ENCODE peak calls at places on chromosomes 16 and 17, in six cellular contexts. I, F, B, Z, J and Y are unnamed samples.

GRCh38 chr16:81657224-81657623 is 121.9 kb upstream of the PLCG2 start:
- DNase-seq in I (no peak), F (no peak), B (no peak), Z (no peak), J (no peak), Y (no peak)

GRCh38 chr17:62670202-62670821 is 42.8 kb downstream of the MRC2 start:
- DNase-seq in I (no peak), F (no peak), B (no peak), Z (no peak), J (no peak), Y (no peak)

GRCh38 chr16:3095869-3096268 is 3.2 kb downstream of the ZSCAN10 start:
- DNase-seq in I (peak), F (no peak), B (peak), Z (no peak), J (no peak), Y (no peak)

GRCh38 chr16:22372882-22373661 is 1.3 kb downstream of the CDR2 start:
- DNase-seq in I (no peak), F (peak), B (no peak), Z (no peak), J (no peak), Y (no peak)

GRCh38 chr17:74357466-74357809 is 4.2 kb downstream of the BTBD17 start:
- DNase-seq in I (no peak), F (no peak), B (no peak), Z (no peak), J (no peak), Y (no peak)

GRCh38 chr17:81053043-81053970 is 18.4 kb downstream of the BAIAP2 start:
- DNase-seq in I (no peak), F (no peak), B (no peak), Z (no peak), J (no peak), Y (no peak)

GRCh38 chr17:76521262-76521661 is 16.2 kb downstream of the CYGB start:
- DNase-seq in I (no peak), F (no peak), B (no peak), Z (no peak), J (no peak), Y (no peak)

GRCh38 chr17:70184770-70185169 is 15.4 kb downstream of the KCNJ2 start:
- DNase-seq in I (no peak), F (no peak), B (peak), Z (no peak), J (peak), Y (no peak)

GRCh38 chr17:83171661-83172060 is 92.3 kb downstream of the METRNL start:
- DNase-seq in I (peak), F (peak), B (no peak), Z (no peak), J (peak), Y (no peak)

GRCh38 chr16:85425061-85425662 is 188.0 kb upstream of the GSE1 start:
- DNase-seq in I (no peak), F (peak), B (no peak), Z (peak), J (no peak), Y (no peak)

GRCh38 chr16:81453091-81453728 is 8.6 kb downstream of the CMIP start:
- DNase-seq in I (no peak), F (no peak), B (no peak), Z (no peak), J (no peak), Y (no peak)

GRCh38 chr16:86956437-86956836 is 360.8 kb downstream of the C16orf95 start:
- DNase-seq in I (no peak), F (no peak), B (no peak), Z (no peak), J (no peak), Y (no peak)

GRCh38 chr17:44901323-44901965 is 2.2 kb upstream of the EFTUD2 start:
- DNase-seq in I (no peak), F (no peak), B (peak), Z (no peak), J (no peak), Y (no peak)
- TF ChIP-seq CTCF in I (no peak), F (no peak), B (peak), Z (no peak), J (no peak), Y (no peak)

GRCh38 chr16:49440156-49441065 is 66.8 kb downstream of the C16orf78 start:
- DNase-seq in I (no peak), F (no peak), B (no peak), Z (no peak), J (no peak), Y (no peak)
- TF ChIP-seq CTCF in I (no peak), F (no peak), B (no peak), Z (no peak), J (no peak), Y (no peak)

GRCh38 chr16:17056666-17057065 is 414.1 kb downstream of the XYLT1 start:
- DNase-seq in I (no peak), F (no peak), B (no peak), Z (no peak), J (no peak), Y (no peak)

GRCh38 chr16:17050468-17050867 is 420.3 kb downstream of the XYLT1 start:
- DNase-seq in I (no peak), F (no peak), B (no peak), Z (no peak), J (no peak), Y (no peak)

GRCh38 chr16:17058471-17058870 is 412.3 kb downstream of the XYLT1 start:
- DNase-seq in I (no peak), F (no peak), B (no peak), Z (no peak), J (no peak), Y (no peak)

GRCh38 chr16:17053536-17054160 is 417.1 kb downstream of the XYLT1 start:
- DNase-seq in I (no peak), F (no peak), B (no peak), Z (no peak), J (no peak), Y (no peak)
- TF ChIP-seq CTCF in I (no peak), F (no peak), B (no peak), Z (no peak), J (no peak), Y (no peak)

GRCh38 chr16:17211797-17212196 is 259.0 kb downstream of the XYLT1 start:
- DNase-seq in I (no peak), F (no peak), B (peak), Z (no peak), J (no peak), Y (peak)
- TF ChIP-seq CTCF in I (peak), F (no peak), B (peak), Z (no peak), J (no peak), Y (peak)

GRCh38 chr17:2366747-2367494 is 29.6 kb downstream of the SGSM2 start:
- DNase-seq in I (no peak), F (no peak), B (no peak), Z (no peak), J (no peak), Y (no peak)
- TF ChIP-seq CTCF in I (no peak), F (no peak), B (no peak), Z (no peak), J (no peak), Y (no peak)

GRCh38 chr16:8885674-8886592 is 3.8 kb downstream of the LITAFD start:
- DNase-seq in I (no peak), F (no peak), B (peak), Z (no peak), J (peak), Y (peak)
- TF ChIP-seq CTCF in I (no peak), F (no peak), B (peak), Z (no peak), J (no peak), Y (peak)

GRCh38 chr16:2044541-2044940 is 3.1 kb downstream of the NTHL1 start:
- DNase-seq in I (no peak), F (peak), B (no peak), Z (no peak), J (no peak), Y (no peak)

GRCh38 chr16:2046889-2047329 is 725 bp downstream of the NTHL1 start:
- DNase-seq in I (no peak), F (no peak), B (no peak), Z (no peak), J (no peak), Y (no peak)

GRCh38 chr16:2046125-2046888 is 1.3 kb downstream of the NTHL1 start:
- DNase-seq in I (no peak), F (no peak), B (no peak), Z (no peak), J (no peak), Y (no peak)

GRCh38 chr16:2048116-2048543 is 345 bp downstream of the TSC2 start:
- DNase-seq in I (no peak), F (peak), B (no peak), Z (no peak), J (no peak), Y (no peak)

DNA sequence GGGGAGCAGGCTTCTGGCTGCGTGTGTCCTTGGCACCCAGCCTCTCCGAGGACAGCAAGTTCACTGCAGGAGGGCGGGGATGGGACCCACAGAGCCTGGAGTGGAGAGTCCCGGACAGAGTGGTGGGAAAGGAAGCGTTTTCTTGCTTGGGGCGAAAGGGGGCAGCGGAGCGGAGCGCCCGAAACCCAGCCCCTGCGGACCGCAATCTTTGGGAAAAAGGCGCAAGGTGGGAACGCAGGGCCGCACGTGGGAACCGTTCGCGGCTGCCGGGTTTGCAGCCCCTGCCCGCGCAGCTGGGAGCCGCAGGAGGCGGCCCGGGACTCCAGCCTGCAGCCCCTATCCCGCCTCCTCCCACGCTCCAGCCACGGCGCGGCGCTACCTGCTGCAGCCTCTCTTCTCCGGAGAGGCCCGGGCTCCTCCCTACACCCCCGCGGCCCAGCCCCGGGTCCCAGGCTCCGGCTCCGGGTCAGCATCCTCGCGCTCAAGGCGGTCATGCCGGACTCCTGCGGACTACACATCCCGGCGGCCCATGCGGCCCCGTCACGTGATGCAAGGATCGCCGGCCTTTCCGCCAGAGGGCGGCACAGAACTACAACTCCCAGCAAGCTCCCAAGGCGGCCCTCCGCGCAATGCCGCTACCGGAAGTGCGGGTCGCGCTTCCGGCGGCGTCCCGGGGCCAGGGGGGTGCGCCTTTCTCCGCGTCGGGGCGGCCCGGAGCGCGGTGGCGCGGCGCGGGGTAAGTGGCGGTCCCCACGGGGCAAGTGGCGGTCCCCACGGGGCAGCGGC is at the start of the genes NTHL1 and TSC2:
- DNase-seq in I (peak), F (peak), B (peak), Z (peak), J (peak), Y (peak)
- TF ChIP-seq CTCF in I (peak), F (peak), B (no peak), Z (peak), J (peak), Y (peak)

DNA sequence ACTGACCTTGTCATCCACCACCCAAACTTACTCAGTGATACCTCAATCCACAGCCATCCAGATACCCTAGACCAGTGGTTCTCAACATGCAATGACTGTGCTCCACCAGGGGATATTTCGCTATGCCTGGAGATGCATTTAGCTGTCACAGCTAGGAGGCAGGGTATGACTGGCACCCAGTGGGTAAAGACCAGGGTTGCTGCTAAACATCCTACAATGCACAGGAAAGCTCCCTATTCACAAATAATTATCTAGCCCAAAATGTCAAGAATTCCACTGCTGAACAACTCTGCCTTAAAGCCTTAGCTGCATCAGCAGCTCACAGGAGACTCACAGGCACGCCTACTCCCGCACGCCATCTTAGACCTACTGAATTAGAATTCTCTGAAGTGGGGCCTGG is 212.6 kb downstream of the GRIN2A start:
- DNase-seq in I (no peak), F (no peak), B (peak), Z (no peak), J (no peak), Y (no peak)
- TF ChIP-seq CTCF in I (no peak), F (no peak), B (no peak), Z (no peak), J (no peak), Y (no peak)

GRCh38 chr17:19301274-19301946 is 61.1 kb downstream of the B9D1 start:
- DNase-seq in I (no peak), F (peak), B (no peak), Z (no peak), J (no peak), Y (no peak)

GRCh38 chr17:19301973-19302372 is 60.5 kb downstream of the B9D1 start:
- DNase-seq in I (no peak), F (no peak), B (no peak), Z (no peak), J (no peak), Y (no peak)

GRCh38 chr17:19304209-19304608 is 58.3 kb downstream of the B9D1 start:
- DNase-seq in I (peak), F (peak), B (peak), Z (no peak), J (peak), Y (peak)

GRCh38 chr17:19303367-19303776 is 59.2 kb downstream of the B9D1 start:
- DNase-seq in I (no peak), F (no peak), B (no peak), Z (no peak), J (no peak), Y (no peak)

DNA sequence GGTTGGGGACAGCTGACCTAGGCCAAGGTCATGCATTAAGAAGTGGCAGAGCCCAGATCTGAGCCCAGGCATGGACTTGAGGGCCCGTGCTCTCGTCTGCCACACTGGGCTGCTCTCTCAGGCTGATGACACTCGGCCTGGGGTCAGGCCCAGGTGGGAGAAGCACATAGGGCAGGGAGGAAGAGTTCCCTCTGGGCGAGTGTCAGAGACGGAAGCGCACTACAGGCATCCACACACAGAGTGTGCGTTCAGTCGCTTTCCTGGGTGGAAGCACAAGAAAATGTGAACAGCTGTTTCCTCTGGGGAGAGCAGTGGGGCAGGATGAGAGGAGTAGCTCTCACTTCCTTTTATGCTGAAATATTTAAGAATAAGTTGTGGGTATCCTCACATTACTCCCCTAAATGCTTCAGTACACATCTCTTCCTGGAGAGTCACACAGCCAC is 59.7 kb downstream of the B9D1 start:
- DNase-seq in I (peak), F (no peak), B (no peak), Z (no peak), J (no peak), Y (no peak)
- TF ChIP-seq CTCF in I (no peak), F (no peak), B (no peak), Z (no peak), J (no peak), Y (no peak)

GRCh38 chr16:23556881-23557778 is at the start of the genes EARS2 and UBFD1:
- DNase-seq in I (peak), F (peak), B (peak), Z (peak), J (peak), Y (peak)
- TF ChIP-seq CTCF in I (peak), F (peak), B (peak), Z (peak), J (peak), Y (peak)